ENCODE peak calls at places on chromosomes 4 and X, in four cellular contexts. One of them, this sample, is unnamed. For H3K27me3, the result is how much of the 10 kb centered on the place peaks cover.

GRCh38 chr4:136461533-136461932 is 1070.8 kb downstream of the PCDH18 start:
- DNase-seq in H1: no peak
- DNase-seq in HepG2: no peak
- DNase-seq in GM12878: no peak
- DNase-seq in this sample: no peak

GRCh38 chr4:175947117-175947722 is 118.4 kb upstream of the WDR17 start:
- DNase-seq in H1: no peak
- DNase-seq in HepG2: peak
- DNase-seq in GM12878: no peak
- DNase-seq in this sample: no peak

GRCh38 chr4:10611673-10612072 is 72.9 kb downstream of the CLNK start:
- DNase-seq in H1: no peak
- DNase-seq in HepG2: no peak
- DNase-seq in GM12878: no peak
- DNase-seq in this sample: no peak

GRCh38 chr4:154559141-154559841 is 3.5 kb upstream of the FGB start:
- DNase-seq in H1: peak
- DNase-seq in HepG2: peak
- DNase-seq in GM12878: no peak
- DNase-seq in this sample: no peak

GRCh38 chr4:151673913-151674520 is 86.8 kb downstream of the GATB start:
- DNase-seq in H1: no peak
- DNase-seq in HepG2: no peak
- DNase-seq in GM12878: no peak
- DNase-seq in this sample: no peak

GRCh38 chr4:159498371-159499115 is 395.7 kb downstream of the RAPGEF2 start:
- DNase-seq in H1: no peak
- DNase-seq in HepG2: peak
- DNase-seq in GM12878: no peak
- DNase-seq in this sample: no peak

GRCh38 chr4:40719008-40719623 is 30.6 kb upstream of the NSUN7 start:
- DNase-seq in H1: no peak
- DNase-seq in HepG2: peak
- DNase-seq in GM12878: peak
- DNase-seq in this sample: no peak

GRCh38 chr4:7842384-7843279 is 97.0 kb downstream of the AFAP1 start:
- DNase-seq in H1: no peak
- DNase-seq in HepG2: no peak
- DNase-seq in GM12878: no peak
- DNase-seq in this sample: no peak

GRCh38 chr4:80393246-80393969 is 57.9 kb downstream of the CFAP299 start:
- DNase-seq in H1: no peak
- DNase-seq in HepG2: no peak
- DNase-seq in GM12878: no peak
- DNase-seq in this sample: no peak

GRCh38 chrX:46553935-46554334 is 8.7 kb upstream of the ZNF674 start:
- DNase-seq in H1: no peak
- DNase-seq in HepG2: no peak
- DNase-seq in GM12878: no peak
- DNase-seq in this sample: no peak

GRCh38 chr4:20528508-20528907 is 171.8 kb upstream of the PACRGL start:
- DNase-seq in H1: no peak
- DNase-seq in HepG2: no peak
- DNase-seq in GM12878: no peak
- DNase-seq in this sample: no peak

GRCh38 chr4:5971077-5971447 is 47.2 kb downstream of the C4orf50 start:
- DNase-seq in H1: no peak
- DNase-seq in HepG2: no peak
- DNase-seq in GM12878: no peak
- DNase-seq in this sample: no peak

GRCh38 chr4:73875401-73875800 is 6.2 kb downstream of the CXCL1 start:
- DNase-seq in H1: no peak
- DNase-seq in HepG2: no peak
- DNase-seq in GM12878: no peak
- DNase-seq in this sample: no peak

GRCh38 chr4:73871911-73872310 is 2.7 kb downstream of the CXCL1 start:
- DNase-seq in H1: no peak
- DNase-seq in HepG2: no peak
- DNase-seq in GM12878: no peak
- DNase-seq in this sample: no peak

GRCh38 chr4:73872331-73873108 is 3.3 kb downstream of the CXCL1 start:
- DNase-seq in H1: no peak
- DNase-seq in HepG2: no peak
- DNase-seq in GM12878: no peak
- DNase-seq in this sample: no peak

GRCh38 chr4:73870778-73871177 is 1.6 kb downstream of the CXCL1 start:
- DNase-seq in H1: no peak
- DNase-seq in HepG2: no peak
- DNase-seq in GM12878: no peak
- DNase-seq in this sample: no peak

DNA sequence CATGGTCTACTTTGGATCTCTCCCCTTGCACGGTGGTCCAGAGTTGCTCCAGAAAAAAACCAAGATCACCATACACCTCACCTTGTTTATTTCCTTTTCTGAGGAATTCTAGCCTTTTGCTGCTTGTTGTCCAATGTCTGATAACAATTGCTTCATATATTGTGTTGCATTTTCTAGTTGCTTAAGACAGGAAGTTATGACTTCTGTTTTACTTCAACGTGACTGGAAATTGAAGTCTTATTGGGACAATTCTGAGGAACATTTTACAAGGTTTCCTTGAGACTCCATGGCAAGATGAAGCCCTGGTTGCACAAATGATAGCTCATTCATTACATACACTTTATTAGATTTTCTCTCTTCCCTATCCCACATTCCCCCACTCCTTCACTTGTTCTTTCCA is 5.2 kb downstream of the CXCL1 start:
- DNase-seq in H1: no peak
- DNase-seq in HepG2: no peak
- DNase-seq in GM12878: no peak
- DNase-seq in this sample: no peak
- TF ChIP-seq SUZ12 in H1: no peak
- TF ChIP-seq SUZ12 in HepG2: no peak
- TF ChIP-seq SUZ12 in GM12878: no peak
- TF ChIP-seq SUZ12 in this sample: no peak

GRCh38 chrX:132488819-132489255 is at the start of gene MBNL3:
- DNase-seq in H1: no peak
- DNase-seq in HepG2: peak
- DNase-seq in GM12878: no peak
- DNase-seq in this sample: no peak
- H3K27me3 ChIP-seq in H1: under half
- H3K27me3 ChIP-seq in HepG2: under half
- H3K27me3 ChIP-seq in GM12878: under half
- H3K27me3 ChIP-seq in this sample: under half

DNA sequence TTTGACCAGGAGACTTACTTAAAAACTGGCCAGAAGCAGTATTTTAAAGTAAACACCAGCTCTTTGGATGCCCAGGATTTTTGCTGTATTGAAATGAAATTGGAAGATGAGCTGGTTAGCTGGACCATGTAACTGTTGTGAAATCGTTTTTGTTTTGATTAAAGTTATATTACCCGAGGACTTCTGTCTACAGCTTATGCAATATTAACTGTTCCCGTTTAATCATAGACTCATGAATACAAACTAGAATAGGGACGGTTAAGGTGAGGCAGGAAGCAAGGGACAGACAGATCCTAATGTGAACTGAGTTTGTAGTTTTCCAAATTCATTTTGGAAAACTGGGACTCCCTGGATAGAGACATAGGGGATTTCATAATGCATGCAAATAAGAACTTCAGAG is 304.2 kb downstream of the AFF2 start:
- DNase-seq in H1: no peak
- DNase-seq in HepG2: no peak
- DNase-seq in GM12878: no peak
- DNase-seq in this sample: no peak
- TF ChIP-seq YY1 in H1: no peak
- TF ChIP-seq YY1 in HepG2: no peak
- TF ChIP-seq YY1 in GM12878: no peak
- TF ChIP-seq YY1 in this sample: no peak

DNA sequence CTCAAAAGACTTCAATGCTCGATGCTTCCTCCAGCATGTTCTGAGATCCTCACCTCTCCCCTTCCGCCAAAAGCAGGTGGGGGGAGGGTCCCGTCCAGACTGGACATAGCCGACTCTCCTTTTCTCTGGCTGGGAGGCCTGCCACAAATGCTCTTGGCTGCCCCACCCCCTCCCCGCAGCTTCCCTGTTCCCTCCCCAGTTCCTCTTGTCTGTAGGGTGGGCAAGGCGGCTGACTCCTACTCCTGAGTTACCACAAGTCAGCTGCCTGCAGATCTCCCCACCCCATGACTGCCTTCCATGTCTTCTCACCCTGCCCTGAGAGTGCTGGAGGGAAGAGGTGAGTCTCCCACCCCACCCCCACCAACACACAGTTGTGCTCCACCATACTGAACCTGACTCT is 2.8 kb downstream of the ATP6AP1 start:
- DNase-seq in H1: no peak
- DNase-seq in HepG2: no peak
- DNase-seq in GM12878: no peak
- DNase-seq in this sample: no peak
- TF ChIP-seq SUZ12 in H1: no peak
- TF ChIP-seq SUZ12 in HepG2: no peak
- TF ChIP-seq SUZ12 in GM12878: no peak
- TF ChIP-seq SUZ12 in this sample: no peak

DNA sequence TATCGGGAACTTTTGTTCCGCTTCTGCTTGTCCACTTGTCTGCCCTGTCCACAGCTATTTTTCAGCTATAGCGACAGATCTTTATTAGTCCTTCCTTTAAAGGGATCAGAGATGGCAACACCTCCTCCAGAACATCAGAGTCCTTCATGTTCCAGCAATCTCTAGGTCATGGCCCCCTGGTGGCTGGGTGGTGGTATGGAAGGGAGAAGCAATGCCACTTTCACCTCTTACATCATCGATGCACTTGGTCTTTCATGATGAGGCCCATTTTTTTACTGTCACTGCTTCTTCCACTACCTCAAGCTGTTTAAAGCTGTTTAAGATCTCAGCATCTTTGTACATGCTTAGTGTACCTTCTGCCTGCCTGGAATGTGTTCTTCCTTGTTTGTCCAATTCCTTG is 106.7 kb downstream of the ARHGAP6 start:
- DNase-seq in H1: no peak
- DNase-seq in HepG2: peak
- DNase-seq in GM12878: no peak
- DNase-seq in this sample: peak
- H3K27me3 ChIP-seq in H1: under half
- H3K27me3 ChIP-seq in HepG2: under half
- H3K27me3 ChIP-seq in GM12878: under half
- H3K27me3 ChIP-seq in this sample: under half

GRCh38 chr4:2217726-2218125 is 24.2 kb downstream of the HAUS3 start:
- DNase-seq in H1: no peak
- DNase-seq in HepG2: no peak
- DNase-seq in GM12878: no peak
- DNase-seq in this sample: no peak
- TF ChIP-seq YY1 in H1: no peak
- TF ChIP-seq YY1 in HepG2: no peak
- TF ChIP-seq YY1 in GM12878: no peak
- TF ChIP-seq YY1 in this sample: no peak

DNA sequence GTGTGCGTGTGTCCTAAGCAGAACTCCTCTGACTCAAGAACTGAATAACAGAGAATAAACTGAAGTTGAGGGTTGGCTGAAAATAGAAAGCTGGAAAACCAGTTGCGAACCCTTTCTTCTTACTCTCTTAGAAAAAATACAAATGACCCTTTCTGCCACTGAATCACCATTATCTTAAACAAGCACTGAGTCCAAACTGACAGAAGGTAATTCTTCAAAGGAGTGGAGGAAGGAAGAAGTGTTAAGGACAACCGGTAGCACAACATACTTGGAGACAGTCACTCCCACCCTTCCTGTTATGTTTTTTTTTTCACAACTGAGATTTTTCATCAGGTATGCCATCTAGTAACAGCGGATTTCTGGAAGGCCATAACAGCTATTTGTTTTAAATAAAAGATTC is 38.1 kb downstream of the HELQ start:
- DNase-seq in H1: no peak
- DNase-seq in HepG2: no peak
- DNase-seq in GM12878: no peak
- DNase-seq in this sample: no peak
- TF ChIP-seq SUZ12 in H1: no peak
- TF ChIP-seq SUZ12 in HepG2: no peak
- TF ChIP-seq SUZ12 in GM12878: no peak
- TF ChIP-seq SUZ12 in this sample: no peak

This sample was measured in NT2/D1.